ENCODE peak calls at places on chromosomes 13 and 19, in five cellular contexts. I is effector memory CD4-positive, alpha-beta T cell; C is thoracic aorta; Q is tibial artery; P is CD4-positive, CD25-positive, alpha-beta regulatory T cell. D is an unnamed sample.

GRCh38 chr19:35757231-35757748 is 461 bp upstream of the HSPB6 start:
- DNase-seq in I (no peak), C (peak; percentile 76), Q (peak; percentile 94), P (no peak), D (no peak)

GRCh38 chr13:80924596-80924995 is 583.7 kb upstream of the SPRY2 start:
- DNase-seq in I (no peak), C (no peak), Q (peak; percentile 41), P (no peak), D (no peak)

GRCh38 chr19:49106648-49107135 is 7.5 kb upstream of the LIN7B start:
- DNase-seq in I (peak; percentile 43), C (no peak), Q (no peak), P (peak; percentile 62), D (peak; percentile 69)

GRCh38 chr19:42410371-42410770 is 16.8 kb downstream of the LIPE start:
- DNase-seq in I (no peak), C (no peak), Q (no peak), P (no peak), D (no peak)

GRCh38 chr13:110593430-110594130 is 21.8 kb upstream of the NAXD start:
- DNase-seq in I (no peak), C (no peak), Q (no peak), P (peak; percentile 25), D (peak; percentile 88)

GRCh38 chr19:1509589-1510441 is 3.0 kb downstream of the ADAMTSL5 start:
- DNase-seq in I (no peak), C (no peak), Q (no peak), P (no peak), D (no peak)

GRCh38 chr13:57546942-57547341 is 84.6 kb upstream of the PCDH17 start:
- DNase-seq in I (no peak), C (no peak), Q (no peak), P (no peak), D (no peak)

GRCh38 chr13:76715043-76715442 is 171.2 kb downstream of the KCTD12 start:
- DNase-seq in I (no peak), C (no peak), Q (no peak), P (no peak), D (no peak)

GRCh38 chr19:36528921-36529518 is 949 bp upstream of the ZNF260 start:
- DNase-seq in I (no peak), C (no peak), Q (no peak), P (peak; percentile 10), D (no peak)

GRCh38 chr13:102800145-102801041 is 1.5 kb downstream of the BIVM start:
- DNase-seq in I (peak; percentile 74), C (no peak), Q (peak; percentile 75), P (peak; percentile 77), D (peak; percentile 97)

GRCh38 chr13:34803756-34804155 is 138.3 kb upstream of the NBEA start:
- DNase-seq in I (no peak), C (no peak), Q (no peak), P (no peak), D (no peak)

GRCh38 chr13:99265162-99265822 is 7.1 kb upstream of the GPR18 start:
- DNase-seq in I (no peak), C (no peak), Q (no peak), P (no peak), D (peak; percentile 59)

GRCh38 chr13:110470272-110471009 is 91.1 kb downstream of the RAB20 start:
- DNase-seq in I (no peak), C (no peak), Q (peak; percentile 37), P (no peak), D (no peak)

GRCh38 chr19:8511573-8512101 is 2.3 kb downstream of the ZNF414 start:
- DNase-seq in I (no peak), C (no peak), Q (no peak), P (no peak), D (no peak)

GRCh38 chr13:110062777-110063442 is 244.0 kb downstream of the COL4A1 start:
- DNase-seq in I (no peak), C (no peak), Q (no peak), P (no peak), D (no peak)

GRCh38 chr19:18865973-18866799 is 29.8 kb downstream of the CERS1 start:
- DNase-seq in I (peak; percentile 57), C (no peak), Q (no peak), P (peak; percentile 57), D (peak; percentile 71)

GRCh38 chr19:52270266-52270885 is 989 bp downstream of the ZNF766 start:
- DNase-seq in I (no peak), C (no peak), Q (no peak), P (peak; percentile 22), D (peak; percentile 50)

GRCh38 chr13:27177852-27178251 is 6.2 kb upstream of the USP12 start:
- DNase-seq in I (no peak), C (no peak), Q (no peak), P (no peak), D (no peak)
- H3K4me3 ChIP-seq in I (no peak overlapping the region), C (no peak overlapping the region), Q (no peak overlapping the region), P (no peak overlapping the region), D (no peak overlapping the region)

GRCh38 chr19:3720533-3720917 is 12.3 kb downstream of the TJP3 start:
- DNase-seq in I (no peak), C (no peak), Q (no peak), P (no peak), D (no peak)
- H3K4me1 ChIP-seq in I (peaks cover 14% of the 10 kb centered on the region), C (peaks cover 4% of the 10 kb centered on the region), Q (no peaks in the 10 kb centered on the region), P (peaks cover 26% of the 10 kb centered on the region), D (peaks cover 7% of the 10 kb centered on the region)

DNA sequence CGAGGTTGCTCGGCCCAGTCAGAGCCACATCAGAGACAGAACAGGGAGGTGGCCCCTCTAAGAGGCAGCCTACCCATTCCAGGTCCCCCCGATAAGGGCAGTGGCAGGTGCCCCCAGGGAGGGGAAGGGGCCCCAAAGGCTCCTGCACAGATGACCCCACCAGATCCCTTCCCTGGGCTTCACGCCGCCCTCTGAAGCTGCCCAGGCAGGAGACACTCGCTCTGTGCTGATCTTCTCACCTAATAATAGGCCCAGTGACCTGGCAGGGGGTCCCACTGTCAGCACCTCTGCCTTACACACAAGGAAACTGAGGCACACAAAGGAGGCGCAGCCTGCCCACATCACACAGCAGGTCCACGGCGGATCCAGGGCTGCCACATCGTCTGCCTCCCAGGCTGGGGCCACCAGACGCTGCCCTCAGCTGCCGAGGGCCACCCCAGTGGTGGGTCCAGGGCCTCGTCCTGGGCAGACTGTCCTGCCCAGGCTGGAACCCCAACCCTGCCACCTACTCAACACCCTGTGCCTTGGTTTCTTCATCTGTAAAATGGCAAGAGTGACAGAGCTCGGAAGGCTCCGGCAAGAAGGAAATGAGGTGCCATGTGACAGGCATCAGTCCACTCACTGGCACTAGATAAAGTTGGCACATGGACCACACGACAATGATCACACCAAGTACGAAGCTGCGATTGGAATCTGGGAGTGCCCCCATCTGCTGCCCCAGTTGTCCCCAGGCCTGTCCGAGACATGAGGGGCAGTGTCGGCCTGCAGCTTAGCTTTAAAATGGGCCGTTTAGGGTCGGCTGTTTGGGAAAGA is 56.5 kb downstream of the KLF2 start:
- DNase-seq in I (no peak), C (no peak), Q (no peak), P (no peak), D (no peak)
- H3K27ac ChIP-seq in I (peak overlapping the region; percentile 70), C (peak overlapping the region; percentile 97), Q (peak overlapping the region; percentile 82), P (peak overlapping the region; percentile 75), D (no peak overlapping the region)

GRCh38 chr13:26678796-26679195 is 81.8 kb downstream of the GPR12 start:
- DNase-seq in I (no peak), C (no peak), Q (no peak), P (no peak), D (no peak)
- H3K4me3 ChIP-seq in I (no peak overlapping the region), C (no peak overlapping the region), Q (peak overlapping the region; percentile 30), P (no peak overlapping the region), D (no peak overlapping the region)

GRCh38 chr19:12778905-12779161 is 3.5 kb upstream of the HOOK2 start:
- DNase-seq in I (no peak), C (no peak), Q (no peak), P (no peak), D (no peak)
- H3K4me1 ChIP-seq in I (peaks cover 39% of the 10 kb centered on the region), C (peaks cover 23% of the 10 kb centered on the region), Q (peaks cover 3% of the 10 kb centered on the region), P (peaks cover 60% of the 10 kb centered on the region), D (peaks cover 48% of the 10 kb centered on the region)

DNA sequence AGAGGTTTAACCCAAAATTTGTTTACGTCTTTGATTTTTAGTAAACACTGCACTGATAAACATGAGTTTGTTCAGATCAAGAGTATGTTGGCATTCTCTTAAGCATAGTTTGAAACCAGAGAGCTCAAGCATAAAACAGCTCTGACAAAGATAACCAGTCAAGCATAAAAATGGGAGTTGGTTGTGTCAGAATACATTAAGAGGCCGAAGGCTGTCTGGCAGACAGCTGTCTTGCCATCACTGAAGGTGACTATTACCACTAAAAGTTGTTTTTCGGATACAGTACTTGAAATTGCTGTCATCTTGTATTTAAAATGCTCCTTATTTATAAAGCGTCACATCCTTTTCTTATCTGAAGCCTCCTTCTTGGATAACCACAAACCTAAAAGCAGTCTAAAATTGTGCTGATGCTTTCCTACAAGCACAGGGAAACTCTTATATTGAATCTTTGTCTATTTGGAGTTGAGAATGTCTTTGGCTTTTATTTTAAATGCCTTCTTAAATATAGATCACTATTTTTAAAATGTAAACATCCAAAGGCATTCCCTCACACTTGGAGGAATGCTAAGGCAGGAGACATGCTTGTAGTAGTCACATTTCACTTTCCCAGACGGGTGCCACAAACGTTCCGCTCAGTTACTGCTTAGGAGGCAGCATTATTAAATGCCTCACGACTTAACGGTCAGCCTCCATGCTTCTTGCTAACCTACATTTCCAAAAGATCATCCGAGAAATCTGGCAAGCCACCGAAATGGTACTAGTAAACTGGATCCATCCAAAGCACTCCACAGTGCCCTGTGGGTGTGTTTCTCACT is 1.6 kb downstream of the SMAD9 start:
- DNase-seq in I (no peak), C (no peak), Q (no peak), P (no peak), D (no peak)
- H3K27ac ChIP-seq in I (no peak overlapping the region), C (peak overlapping the region; percentile 76), Q (peak overlapping the region; percentile 97), P (no peak overlapping the region), D (peak overlapping the region; percentile 93)

GRCh38 chr19:34176581-34176980 is 4.3 kb downstream of the LSM14A start:
- DNase-seq in I (no peak), C (no peak), Q (no peak), P (no peak), D (no peak)
- H3K4me3 ChIP-seq in I (peak overlapping the region; percentile 7), C (peak overlapping the region; percentile 89), Q (peak overlapping the region; percentile 3), P (peak overlapping the region; percentile 89), D (no peak overlapping the region)